ENCODE peak calls at places on chromosomes 11 and 22, in four cellular contexts. V, T, Q and Y are unnamed samples.

GRCh38 chr22:26295583-26296126 is 126.4 kb downstream of the SEZ6L start:
- DNase-seq in V (no peak), T (no peak), Q (no peak), Y (no peak)

GRCh38 chr11:2530855-2531200 is 86.0 kb downstream of the KCNQ1 start:
- DNase-seq in V (peak), T (no peak), Q (no peak), Y (no peak)

GRCh38 chr11:20161230-20161918 is 1.1 kb upstream of the DBX1 start:
- DNase-seq in V (no peak), T (no peak), Q (peak), Y (peak)

GRCh38 chr22:19127329-19128008 is 3.6 kb upstream of the TSSK2 start:
- DNase-seq in V (no peak), T (no peak), Q (no peak), Y (no peak)

GRCh38 chr11:9205596-9205995 is 59.6 kb downstream of the DENND5A start:
- DNase-seq in V (no peak), T (no peak), Q (no peak), Y (no peak)

GRCh38 chr11:44624761-44625221 is 59.3 kb downstream of the CD82 start:
- DNase-seq in V (peak), T (no peak), Q (no peak), Y (no peak)

GRCh38 chr11:118216621-118217526 is 7.9 kb downstream of the JAML start:
- DNase-seq in V (no peak), T (no peak), Q (no peak), Y (no peak)

GRCh38 chr11:77064648-77065217 is 2.0 kb upstream of the CAPN5 start:
- DNase-seq in V (no peak), T (no peak), Q (no peak), Y (no peak)

GRCh38 chr11:3745161-3745560 is 52.2 kb downstream of the NUP98 start:
- DNase-seq in V (no peak), T (no peak), Q (peak), Y (peak)

GRCh38 chr11:45993438-45994064 is 71.1 kb downstream of the LARGE2 start:
- DNase-seq in V (no peak), T (no peak), Q (no peak), Y (no peak)

GRCh38 chr11:85941380-85941973 is 86.3 kb downstream of the CCDC83 start:
- DNase-seq in V (no peak), T (peak), Q (peak), Y (no peak)

GRCh38 chr11:47183969-47184368 is 2.3 kb downstream of the PACSIN3 start:
- DNase-seq in V (no peak), T (no peak), Q (no peak), Y (no peak)

GRCh38 chr22:23696326-23696851 is 5.6 kb downstream of the RGL4 start:
- DNase-seq in V (peak), T (peak), Q (no peak), Y (no peak)

GRCh38 chr11:133951484-133952198 is 5.1 kb downstream of the IGSF9B start:
- DNase-seq in V (no peak), T (no peak), Q (peak), Y (peak)

GRCh38 chr11:36295926-36296325 is at the start of gene PRR5L:
- DNase-seq in V (no peak), T (no peak), Q (no peak), Y (no peak)